ENCODE peak calls at places on chromosomes 2 and 18, in four cellular contexts. L is IMR-90, D is mammary epithelial cell, R is GM23248. X is an unnamed sample.

GRCh38 chr2:127197475-127198385 is 22.4 kb downstream of the CYP27C1 start:
- DNase-seq in R (peak), L (peak), D (no peak), X (peak)

GRCh38 chr18:50285071-50285470 is 2.4 kb downstream of the CXXC1 start:
- DNase-seq in D (no peak), L (no peak), R (no peak), X (no peak)

GRCh38 chr2:118266086-118266485 is 177.8 kb downstream of the INSIG2 start:
- DNase-seq in R (peak), L (no peak), D (no peak), X (no peak)

GRCh38 chr2:187319441-187320108 is 128.5 kb downstream of the CALCRL start:
- DNase-seq in D (peak), L (no peak), R (peak), X (no peak)

GRCh38 chr18:77068321-77068841 is 64.2 kb downstream of the MBP start:
- DNase-seq in L (peak), R (peak), D (peak), X (no peak)

GRCh38 chr2:10047616-10048500 is 4.5 kb downstream of the KLF11 start:
- DNase-seq in L (no peak), R (no peak), D (no peak), X (no peak)

GRCh38 chr2:11829947-11830707 is 83.7 kb downstream of the LPIN1 start:
- DNase-seq in L (peak), R (peak), D (peak), X (peak)

GRCh38 chr18:33052886-33053285 is 280.1 kb upstream of the KLHL14 start:
- DNase-seq in R (no peak), D (no peak), L (no peak), X (no peak)

GRCh38 chr2:2887772-2888387 is 489.7 kb downstream of the EIPR1 start:
- DNase-seq in D (no peak), R (no peak), L (no peak), X (no peak)

GRCh38 chr2:142992843-142993242 is 115.4 kb downstream of the KYNU start:
- DNase-seq in L (no peak), R (no peak), D (no peak), X (no peak)

GRCh38 chr2:142130111-142131015 is 453 bp downstream of the LRP1B start:
- DNase-seq in R (peak), L (peak), D (peak), X (no peak)

GRCh38 chr2:8489751-8490150 is 192.1 kb upstream of the ID2 start:
- DNase-seq in D (no peak), R (no peak), L (no peak), X (no peak)

GRCh38 chr2:219631925-219632757 is 4.7 kb downstream of the SLC4A3 start:
- DNase-seq in D (no peak), L (no peak), R (no peak), X (no peak)

GRCh38 chr2:196445991-196446390 is 193.5 kb upstream of the CCDC150 start:
- DNase-seq in R (no peak), D (no peak), L (no peak), X (no peak)

GRCh38 chr2:8661736-8662135 is 20.1 kb upstream of the ID2 start:
- DNase-seq in L (peak), D (no peak), R (peak), X (no peak)

GRCh38 chr2:2992622-2993021 is 385.0 kb downstream of the EIPR1 start:
- DNase-seq in L (no peak), D (no peak), R (no peak), X (no peak)

GRCh38 chr18:38909972-38910371 is 1344.4 kb upstream of the CELF4 start:
- DNase-seq in L (no peak), R (no peak), D (peak), X (no peak)

GRCh38 chr2:208037564-208038487 is 12.5 kb upstream of the PLEKHM3 start:
- DNase-seq in L (no peak), D (no peak), R (no peak), X (no peak)

GRCh38 chr2:239675856-239676715 is 275.3 kb upstream of the HDAC4 start:
- DNase-seq in D (no peak), L (no peak), R (no peak), X (no peak)

GRCh38 chr2:142217804-142218203 is 87.0 kb upstream of the LRP1B start:
- DNase-seq in R (peak), L (peak), D (peak), X (no peak)

GRCh38 chr2:54999182-54999581 is 51.1 kb downstream of the RTN4 start:
- DNase-seq in D (peak), L (peak), R (peak), X (peak)

DNA sequence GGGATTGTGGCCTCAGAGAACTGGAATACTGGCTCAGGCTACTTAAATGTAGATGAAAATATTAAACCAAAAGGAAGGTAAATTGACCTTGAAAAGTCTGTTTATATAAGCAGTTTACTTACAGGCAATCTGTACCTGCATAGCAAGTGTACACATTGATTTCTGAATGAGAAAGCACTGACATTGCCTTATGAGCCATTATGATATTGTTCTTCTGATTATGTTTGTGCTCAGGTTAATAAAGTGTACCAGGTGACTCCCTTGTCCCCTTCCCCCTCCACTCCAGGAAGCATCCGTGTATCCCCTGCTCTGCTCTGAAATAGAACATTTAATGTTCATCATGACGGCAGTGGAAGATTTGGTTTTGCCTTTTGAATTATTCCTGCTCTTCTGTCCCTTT is 86.5 kb upstream of the RANBP2 start:
- DNase-seq in D (no peak), R (no peak), L (no peak), X (no peak)
- H3K4me2 ChIP-seq in D (no peak), R (no peak), L (no peak), X (peak)

DNA sequence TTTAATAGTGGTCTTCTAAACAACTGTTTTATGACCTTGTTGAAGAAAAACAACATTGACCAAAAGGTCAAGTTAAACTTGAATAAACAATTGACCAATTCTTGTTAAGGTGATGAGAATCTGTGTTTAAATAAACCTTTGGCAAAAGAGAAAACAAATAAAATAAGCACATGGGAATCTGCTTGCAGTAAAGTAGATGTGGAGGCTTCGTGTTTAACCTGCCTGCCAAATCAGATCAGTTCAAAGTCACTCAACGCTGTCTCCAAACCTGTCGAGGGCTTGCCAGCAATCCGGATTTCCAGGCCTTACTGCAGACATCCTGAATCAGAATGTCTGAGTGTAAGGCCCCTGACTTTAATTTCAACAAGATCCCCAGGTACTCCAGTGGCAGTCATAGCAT is 55.1 kb upstream of the AQP4 start:
- DNase-seq in R (no peak), L (no peak), D (no peak), X (no peak)
- H3K4me3 ChIP-seq in R (no peak), L (no peak), D (no peak), X (no peak)

GRCh38 chr18:55301196-55301540 is 286.8 kb downstream of the TCF4 start:
- DNase-seq in L (peak), R (peak), D (no peak), X (no peak)

GRCh38 chr18:55301836-55302235 is 286.2 kb downstream of the TCF4 start:
- DNase-seq in D (no peak), R (no peak), L (no peak), X (no peak)

GRCh38 chr18:55296761-55297160 is 291.2 kb downstream of the TCF4 start:
- DNase-seq in D (no peak), R (no peak), L (no peak), X (no peak)

GRCh38 chr18:55302337-55302833 is 285.6 kb downstream of the TCF4 start:
- DNase-seq in D (no peak), L (peak), R (peak), X (no peak)

GRCh38 chr18:55300469-55301195 is 287.4 kb downstream of the TCF4 start:
- DNase-seq in D (no peak), R (peak), L (peak), X (no peak)
- H3K4me2 ChIP-seq in D (no peak), R (peak), L (no peak), X (no peak)

GRCh38 chr2:241545523-241546473 is 12.7 kb upstream of the BOK start:
- DNase-seq in D (no peak), R (no peak), L (peak), X (no peak)
- H3K4me3 ChIP-seq in D (no peak), R (no peak), L (peak), X (no peak)

GRCh38 chr2:193502363-193503035 is 1307.8 kb upstream of the TMEFF2 start:
- DNase-seq in D (no peak), R (no peak), L (no peak), X (no peak)
- H3K4me2 ChIP-seq in D (no peak), R (no peak), L (no peak), X (no peak)